ENCODE peak calls at places on chromosomes 16 and 17, in eight cellular contexts. E is mucosa of descending colon, F is AG09309, I is psoas muscle, S is Peyer's patch, O is bronchial epithelial cell, Y is neural progenitor cell, R is GM12865. P is an unnamed sample.
A peak's percentile ranks its signal among the peaks of the same experiment; 100 is the strongest.

GRCh38 chr17:54157542-54157941 is 334.8 kb downstream of the KIF2B start:
- DNase-seq in E (no peak), F (no peak), I (no peak), S (no peak), O (no peak), Y (no peak), R (no peak), P (no peak)

GRCh38 chr17:79438045-79438444 is 172.8 kb downstream of the RBFOX3 start:
- DNase-seq in E (no peak), F (no peak), I (no peak), S (no peak), O (no peak), Y (no peak), R (no peak), P (no peak)

GRCh38 chr17:28738680-28739384 is 5.0 kb upstream of the TRAF4 start:
- DNase-seq in E (peak; percentile 65), F (no peak), I (no peak), S (no peak), O (no peak), Y (no peak), R (peak; percentile 91), P (no peak)

GRCh38 chr17:42253601-42254000 is 22.6 kb downstream of the STAT5B start:
- DNase-seq in E (no peak), F (no peak), I (no peak), S (no peak), O (no peak), Y (no peak), R (no peak), P (no peak)

GRCh38 chr17:72262748-72263147 is 141.9 kb downstream of the SOX9 start:
- DNase-seq in E (no peak), F (no peak), I (no peak), S (no peak), O (no peak), Y (no peak), R (no peak), P (no peak)

GRCh38 chr17:35460354-35460851 is 11.8 kb upstream of the SLFN13 start:
- DNase-seq in E (peak; percentile 91), F (no peak), I (peak; percentile 27), S (peak; percentile 77), O (peak; percentile 23), Y (peak; percentile 87), R (peak; percentile 87), P (peak; percentile 75)

GRCh38 chr17:40730974-40731373 is 24.2 kb downstream of the KRT25 start:
- DNase-seq in E (no peak), F (no peak), I (no peak), S (no peak), O (no peak), Y (no peak), R (no peak), P (no peak)

GRCh38 chr16:82793550-82794244 is 166.9 kb downstream of the CDH13 start:
- DNase-seq in E (no peak), F (no peak), I (no peak), S (no peak), O (no peak), Y (peak; percentile 11), R (no peak), P (no peak)

GRCh38 chr17:42849031-42849430 is 2.0 kb upstream of the AOC3 start:
- DNase-seq in E (no peak), F (no peak), I (no peak), S (no peak), O (no peak), Y (no peak), R (no peak), P (no peak)

GRCh38 chr17:32588982-32589381 is 102.2 kb downstream of the CDK5R1 start:
- DNase-seq in E (no peak), F (no peak), I (no peak), S (no peak), O (no peak), Y (peak; percentile 41), R (peak; percentile 47), P (no peak)

GRCh38 chr17:1074886-1075665 is 78.1 kb downstream of the TIMM22 start:
- DNase-seq in E (peak; percentile 52), F (no peak), I (peak; percentile 18), S (peak; percentile 62), O (no peak), Y (no peak), R (no peak), P (no peak)

GRCh38 chr17:29150191-29150590 is 30.0 kb downstream of the MYO18A start:
- DNase-seq in E (no peak), F (no peak), I (no peak), S (no peak), O (peak; percentile 87), Y (no peak), R (peak; percentile 30), P (no peak)

GRCh38 chr16:10577305-10578202 is 2.8 kb downstream of the EMP2 start:
- DNase-seq in E (peak; percentile 62), F (no peak), I (peak; percentile 67), S (no peak), O (no peak), Y (peak; percentile 45), R (no peak), P (peak; percentile 25)

GRCh38 chr16:715448-716249 is 731 bp downstream of the METRN start:
- DNase-seq in E (no peak), F (no peak), I (no peak), S (no peak), O (no peak), Y (peak; percentile 83), R (no peak), P (no peak)

GRCh38 chr16:82020051-82020450 is 8.8 kb upstream of the SDR42E1 start:
- DNase-seq in E (no peak), F (no peak), I (no peak), S (no peak), O (no peak), Y (no peak), R (no peak), P (no peak)

GRCh38 chr16:24094660-24095059 is 161.5 kb upstream of the CACNG3 start:
- DNase-seq in E (no peak), F (no peak), I (no peak), S (no peak), O (no peak), Y (no peak), R (no peak), P (no peak)

GRCh38 chr16:31348578-31348977 is 6.4 kb upstream of the ITGAX start:
- DNase-seq in E (no peak), F (no peak), I (no peak), S (no peak), O (no peak), Y (no peak), R (no peak), P (no peak)

GRCh38 chr17:63772801-63773271 is 561 bp downstream of the CCDC47 start:
- DNase-seq in E (no peak), F (no peak), I (no peak), S (no peak), O (peak; percentile 53), Y (peak; percentile 22), R (peak; percentile 37), P (no peak)

GRCh38 chr17:74452841-74453661 is 13.4 kb upstream of the CD300A start:
- DNase-seq in E (no peak), F (no peak), I (no peak), S (no peak), O (no peak), Y (peak; percentile 72), R (no peak), P (peak; percentile 67)

GRCh38 chr17:53765609-53766008 is 57.1 kb upstream of the KIF2B start:
- DNase-seq in E (no peak), F (no peak), I (no peak), S (no peak), O (peak; percentile 22), Y (no peak), R (no peak), P (no peak)

GRCh38 chr17:82679586-82680465 is 18.7 kb downstream of the RAB40B start:
- DNase-seq in E (peak; percentile 70), F (no peak), I (peak; percentile 7), S (no peak), O (no peak), Y (peak; percentile 52), R (no peak), P (no peak)

GRCh38 chr16:9437115-9437514 is 345.7 kb downstream of the HAPSTR1 start:
- DNase-seq in E (no peak), F (no peak), I (no peak), S (no peak), O (no peak), Y (peak; percentile 43), R (peak; percentile 23), P (no peak)

GRCh38 chr16:74437-75318 is 2.2 kb upstream of the RHBDF1 start:
- DNase-seq in E (no peak), F (no peak), I (no peak), S (no peak), O (no peak), Y (no peak), R (no peak), P (no peak)

GRCh38 chr16:24908716-24909115 is 63.0 kb downstream of the SLC5A11 start:
- DNase-seq in E (no peak), F (no peak), I (no peak), S (no peak), O (no peak), Y (no peak), R (no peak), P (no peak)

GRCh38 chr17:48733632-48734327 is 5.2 kb upstream of the HOXB13 start:
- DNase-seq in E (no peak), F (no peak), I (no peak), S (no peak), O (no peak), Y (peak; percentile 50), R (no peak), P (no peak)
- TF ChIP-seq CTCF in E (no peak), F (no peak), I (no peak), S (no peak), O (no peak), Y (no peak), R (no peak), P (no peak)

GRCh38 chr17:59426031-59426430 is 94.6 kb downstream of the YPEL2 start:
- DNase-seq in E (no peak), F (no peak), I (no peak), S (no peak), O (no peak), Y (no peak), R (no peak), P (no peak)
- H3K4me3 ChIP-seq in E (no peak overlapping the region), F (no peak overlapping the region), I (peak overlapping the region; percentile 56), S (no peak overlapping the region), O (no peak overlapping the region), Y (no peak overlapping the region), R (no peak overlapping the region), P (no peak overlapping the region)

GRCh38 chr17:45256114-45256966 is 5.6 kb downstream of the SPATA32 start:
- DNase-seq in E (no peak), F (no peak), I (no peak), S (no peak), O (no peak), Y (peak; percentile 18), R (no peak), P (no peak)
- TF ChIP-seq CTCF in E (no peak), F (no peak), I (no peak), S (no peak), O (peak; percentile 21), Y (no peak), R (peak; percentile 23), P (no peak)

DNA sequence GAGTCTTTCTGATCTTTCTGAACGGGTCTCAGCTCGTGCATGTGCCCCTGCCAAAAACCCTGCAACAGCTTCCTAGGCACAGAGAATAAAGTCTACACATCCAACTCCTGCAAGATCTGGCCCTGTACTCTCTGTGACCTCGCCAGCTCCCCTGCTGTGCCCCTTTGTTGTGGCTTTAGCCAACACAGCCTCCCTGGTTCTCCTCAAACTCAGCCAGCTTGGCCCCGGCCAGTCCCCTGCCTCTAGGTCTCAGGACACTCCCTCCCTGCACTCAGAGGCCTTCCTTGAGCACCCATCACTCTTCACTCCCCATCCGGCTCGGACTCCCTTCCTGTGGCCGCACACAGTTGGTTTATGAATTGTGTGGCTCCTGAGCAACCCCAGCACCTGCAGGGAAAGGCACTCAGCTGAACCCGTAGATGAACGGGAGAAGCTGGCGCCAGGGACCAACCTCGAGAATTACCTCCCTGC is 1.4 kb downstream of the CEP131 start:
- DNase-seq in E (no peak), F (no peak), I (no peak), S (no peak), O (no peak), Y (peak; percentile 83), R (no peak), P (no peak)
- H3K4me3 ChIP-seq in E (no peak overlapping the region), F (no peak overlapping the region), I (peak overlapping the region; percentile 84), S (no peak overlapping the region), O (no peak overlapping the region), Y (peak overlapping the region; percentile 88), R (no peak overlapping the region), P (no peak overlapping the region)

P was measured in pancreas.